ENCODE peak calls at places on chromosomes 12 and 14, in seven cellular contexts. N is ACHN; R is GM20000; J is sigmoid colon; F is activated CD8-positive, alpha-beta memory T cell treated with anti-CD3 and anti-CD28 coated beads for 4 hours; G is right lobe of liver; B is NK-92 treated with Interleukin-12 subunit alpha and Interleukin-12 subunit beta, amount 100 ng/mL, for 24 hours. E is an unnamed sample.

GRCh38 chr14:93002851-93003298 is 79.9 kb downstream of the CHGA start:
- DNase-seq in F (no peak), R (no peak), J (no peak), N (no peak), G (no peak), B (no peak), E (no peak)

GRCh38 chr12:89451876-89452275 is 72.7 kb downstream of the GALNT4 start:
- DNase-seq in R (no peak), F (no peak), B (no peak), J (peak), N (no peak), G (no peak), E (no peak)

GRCh38 chr14:20998674-20999366 is at the start of gene SLC39A2:
- DNase-seq in G (no peak), J (no peak), F (no peak), N (peak), B (no peak), R (no peak), E (peak)

GRCh38 chr14:35883677-35884293 is 57.6 kb downstream of the BRMS1L start:
- DNase-seq in R (peak), N (peak), B (no peak), J (no peak), F (no peak), G (no peak), E (peak)

GRCh38 chr12:68609955-68610434 is 704 bp upstream of the RAP1B start:
- DNase-seq in G (no peak), J (no peak), B (no peak), F (no peak), N (peak), R (no peak), E (peak)

GRCh38 chr12:13088503-13088902 is 15.0 kb downstream of the GSG1 start:
- DNase-seq in B (no peak), N (no peak), R (no peak), F (no peak), G (no peak), J (no peak), E (no peak)

GRCh38 chr12:90963946-90964345 is 9.0 kb upstream of the CCER1 start:
- DNase-seq in G (no peak), J (no peak), R (no peak), F (no peak), B (no peak), N (no peak), E (no peak)

GRCh38 chr12:107402041-107403022 is 283.3 kb upstream of the PWP1 start:
- DNase-seq in B (peak), F (peak), J (no peak), G (peak), N (peak), R (peak), E (peak)

GRCh38 chr12:34219046-34219770 is 196.9 kb downstream of the ALG10 start:
- DNase-seq in J (no peak), G (peak), F (no peak), R (no peak), B (no peak), N (no peak), E (no peak)

GRCh38 chr12:32198555-32198954 is 91.9 kb downstream of the BICD1 start:
- DNase-seq in B (no peak), N (peak), G (no peak), J (no peak), F (no peak), R (no peak), E (no peak)

GRCh38 chr14:67357583-67358354 is 1.8 kb downstream of the ATP6V1D start:
- DNase-seq in F (no peak), R (no peak), J (no peak), N (peak), G (no peak), B (no peak), E (no peak)

GRCh38 chr14:67940894-67941455 is 121.4 kb downstream of the RAD51B start:
- DNase-seq in N (peak), F (no peak), J (no peak), G (no peak), R (no peak), B (no peak), E (no peak)

GRCh38 chr12:124165695-124166094 is 129.2 kb upstream of the RFLNA start:
- DNase-seq in N (no peak), J (no peak), G (no peak), B (no peak), F (no peak), R (no peak), E (peak)

GRCh38 chr14:22071001-22071400 is 397.4 kb upstream of the OR4E1 start:
- DNase-seq in J (no peak), R (peak), F (no peak), B (peak), N (no peak), G (peak), E (peak)

GRCh38 chr14:24673534-24674203 is 39.7 kb upstream of the GZMB start:
- DNase-seq in F (peak), N (no peak), J (no peak), R (no peak), B (no peak), G (no peak), E (peak)

GRCh38 chr14:37201724-37202123 is 4.0 kb downstream of the MIPOL1 start:
- DNase-seq in F (no peak), R (no peak), N (no peak), B (no peak), G (no peak), J (no peak), E (no peak)

GRCh38 chr12:30692470-30692869 is 3.2 kb downstream of the IPO8 start:
- DNase-seq in B (no peak), N (peak), R (no peak), F (no peak), G (no peak), J (no peak), E (no peak)

GRCh38 chr12:13734753-13735152 is 246.6 kb downstream of the GRIN2B start:
- DNase-seq in F (no peak), R (no peak), G (no peak), B (no peak), N (no peak), J (no peak), E (no peak)

GRCh38 chr12:90940872-90941499 is 14.0 kb downstream of the CCER1 start:
- DNase-seq in J (no peak), F (no peak), B (no peak), R (no peak), G (no peak), N (peak), E (peak)

GRCh38 chr12:85155791-85156190 is 119.6 kb downstream of the LRRIQ1 start:
- DNase-seq in R (no peak), F (no peak), B (no peak), N (peak), G (no peak), J (no peak), E (no peak)

GRCh38 chr12:132342322-132342721 is 12.9 kb upstream of the GALNT9 start:
- DNase-seq in J (no peak), N (peak), R (no peak), F (no peak), B (no peak), G (no peak), E (peak)

GRCh38 chr14:97218713-97219355 is 421.7 kb downstream of the VRK1 start:
- DNase-seq in G (no peak), F (no peak), J (no peak), B (no peak), N (peak), R (no peak), E (no peak)

GRCh38 chr12:59843260-59843843 is 247.5 kb downstream of the SLC16A7 start:
- DNase-seq in G (no peak), B (no peak), R (no peak), J (no peak), F (no peak), N (no peak), E (no peak)

GRCh38 chr12:101954681-101955080 is 77.3 kb downstream of the DRAM1 start:
- DNase-seq in J (no peak), G (no peak), F (no peak), N (no peak), R (no peak), B (no peak), E (no peak)

GRCh38 chr12:62919827-62920226 is 15.1 kb downstream of the PPM1H start:
- DNase-seq in F (no peak), R (no peak), J (no peak), B (no peak), N (peak), G (no peak), E (no peak)

GRCh38 chr14:55532645-55533309 is 47.2 kb upstream of the KTN1 start:
- DNase-seq in R (no peak), G (no peak), N (no peak), B (no peak), F (no peak), J (no peak), E (no peak)

E was measured in MV-4-11.